ENCODE peak calls at places on chromosome 18, in ten cellular contexts. B is NCI-H2081; D is NCI-H1436; U is foreskin fibroblast; T is pancreas; G is activated gamma-delta T cell; L is activated effector memory CD4-positive, alpha-beta T cell treated with Interleukin-2 at 50 U/mL for 16 hours; V is fibroblast of lung; W is activated naive CD4-positive, alpha-beta T cell treated with anti-CD3 and anti-CD28 coated beads, Interleukin-2, amount 50 U/mL, for 72 hours; I is GM10248. C is an unnamed sample.

GRCh38 chr18:6633370-6633769 is 96.1 kb upstream of the ARHGAP28 start:
- DNase-seq in B (peak; percentile 85), D (no peak), U (no peak), T (no peak), G (no peak), L (no peak), V (no peak), W (no peak), I (no peak), C (no peak)

GRCh38 chr18:35131387-35132283 is 90.4 kb downstream of the MAPRE2 start:
- DNase-seq in B (no peak), D (no peak), U (peak; percentile 73), T (no peak), G (no peak), L (no peak), V (no peak), W (no peak), I (no peak), C (no peak)

GRCh38 chr18:69217271-69217670 is 183.4 kb upstream of the DOK6 start:
- DNase-seq in B (peak; percentile 95), D (peak; percentile 55), U (no peak), T (no peak), G (no peak), L (no peak), V (no peak), W (no peak), I (no peak), C (no peak)

GRCh38 chr18:29383311-29384273 is 1206.7 kb upstream of the CDH2 start:
- DNase-seq in B (no peak), D (no peak), U (no peak), T (no peak), G (no peak), L (no peak), V (peak; percentile 39), W (no peak), I (no peak), C (no peak)

GRCh38 chr18:1392046-1392445 is 487.4 kb downstream of the ADCYAP1 start:
- DNase-seq in B (no peak), D (no peak), U (no peak), T (peak; percentile 43), G (no peak), L (no peak), V (no peak), W (no peak), I (no peak), C (no peak)

GRCh38 chr18:36066001-36066400 is 1.4 kb downstream of the RPRD1A start:
- DNase-seq in B (no peak), D (no peak), U (peak; percentile 28), T (no peak), G (no peak), L (no peak), V (peak; percentile 79), W (no peak), I (no peak), C (peak; percentile 14)

GRCh38 chr18:47809420-47809819 is 121.0 kb downstream of the SMAD2 start:
- DNase-seq in B (no peak), D (no peak), U (no peak), T (no peak), G (no peak), L (no peak), V (no peak), W (no peak), I (no peak), C (no peak)

GRCh38 chr18:28163201-28163778 is 13.6 kb downstream of the CDH2 start:
- DNase-seq in B (no peak), D (no peak), U (peak; percentile 36), T (no peak), G (no peak), L (no peak), V (no peak), W (no peak), I (no peak), C (peak; percentile 62)

GRCh38 chr18:43160509-43160908 is 45.0 kb upstream of the RIT2 start:
- DNase-seq in B (no peak), D (no peak), U (peak; percentile 48), T (no peak), G (no peak), L (no peak), V (peak; percentile 61), W (no peak), I (no peak), C (no peak)

GRCh38 chr18:9973461-9973860 is 59.6 kb downstream of the VAPA start:
- DNase-seq in B (no peak), D (no peak), U (no peak), T (no peak), G (no peak), L (no peak), V (no peak), W (no peak), I (no peak), C (no peak)

GRCh38 chr18:48676756-48677368 is 138.0 kb downstream of the CTIF start:
- DNase-seq in B (peak; percentile 32), D (peak; percentile 67), U (peak; percentile 72), T (peak; percentile 72), G (peak; percentile 18), L (peak; percentile 32), V (peak; percentile 45), W (no peak), I (peak; percentile 83), C (peak; percentile 14)

GRCh38 chr18:36465970-36466369 is 168.5 kb downstream of the FHOD3 start:
- DNase-seq in B (no peak), D (no peak), U (no peak), T (no peak), G (no peak), L (no peak), V (no peak), W (no peak), I (no peak), C (no peak)

GRCh38 chr18:12333650-12334279 is 25.7 kb downstream of the TUBB6 start:
- DNase-seq in B (no peak), D (no peak), U (no peak), T (no peak), G (no peak), L (no peak), V (no peak), W (no peak), I (no peak), C (no peak)

GRCh38 chr18:79899609-79900435 is 51.6 kb downstream of the SLC66A2 start:
- DNase-seq in B (no peak), D (no peak), U (no peak), T (peak; percentile 26), G (no peak), L (no peak), V (no peak), W (peak; percentile 49), I (no peak), C (no peak)

GRCh38 chr18:40962784-40963183 is 992.2 kb upstream of the PIK3C3 start:
- DNase-seq in B (no peak), D (no peak), U (peak; percentile 34), T (no peak), G (no peak), L (no peak), V (no peak), W (no peak), I (no peak), C (no peak)

GRCh38 chr18:43662657-43663056 is 385.4 kb upstream of the SYT4 start:
- DNase-seq in B (no peak), D (no peak), U (peak; percentile 93), T (no peak), G (no peak), L (no peak), V (peak; percentile 92), W (no peak), I (no peak), C (peak; percentile 92)

GRCh38 chr18:3449702-3450357 is at the start of gene TGIF1:
- DNase-seq in B (peak; percentile 69), D (no peak), U (peak; percentile 94), T (peak; percentile 86), G (peak; percentile 30), L (peak; percentile 36), V (peak; percentile 85), W (peak; percentile 65), I (peak; percentile 21), C (peak; percentile 94)

GRCh38 chr18:3889803-3890202 is 439.8 kb downstream of the TGIF1 start:
- DNase-seq in B (no peak), D (no peak), U (peak; percentile 33), T (peak; percentile 26), G (no peak), L (no peak), V (peak; percentile 56), W (no peak), I (no peak), C (no peak)

GRCh38 chr18:36247036-36247435 is 50.5 kb upstream of the FHOD3 start:
- DNase-seq in B (no peak), D (peak; percentile 48), U (peak; percentile 36), T (no peak), G (no peak), L (no peak), V (no peak), W (no peak), I (no peak), C (peak; percentile 56)

GRCh38 chr18:79953921-79954651 is 2.6 kb upstream of the SLC66A2 start:
- DNase-seq in B (no peak), D (peak; percentile 42), U (peak; percentile 28), T (no peak), G (no peak), L (no peak), V (no peak), W (no peak), I (no peak), C (no peak)

GRCh38 chr18:48319796-48320638 is 89.2 kb downstream of the ZBTB7C start:
- DNase-seq in B (peak; percentile 96), D (no peak), U (no peak), T (no peak), G (no peak), L (no peak), V (no peak), W (no peak), I (no peak), C (no peak)

C was measured in fibroblast of gingiva.